ENCODE peak calls at places on chromosomes 13 and 19, in five cellular contexts. One of them, this sample, is unnamed.

GRCh38 chr19:28045621-28046020 is 1167.3 kb downstream of the UQCRFS1 start:
- DNase-seq in pulmonary artery endothelial cell: no peak
- DNase-seq in HFF-Myc: no peak
- DNase-seq in AG08396: no peak
- DNase-seq in neural crest cell: no peak
- DNase-seq in this sample: no peak

GRCh38 chr19:8209111-8209964 is at the start of gene CERS4:
- DNase-seq in HFF-Myc: no peak
- DNase-seq in AG08396: peak
- DNase-seq in neural crest cell: peak
- DNase-seq in pulmonary artery endothelial cell: no peak
- DNase-seq in this sample: peak

GRCh38 chr19:6540918-6541689 is 10.3 kb downstream of the TNFSF9 start:
- DNase-seq in AG08396: no peak
- DNase-seq in pulmonary artery endothelial cell: no peak
- DNase-seq in HFF-Myc: no peak
- DNase-seq in neural crest cell: no peak
- DNase-seq in this sample: no peak

GRCh38 chr13:112722433-112723250 is 32.8 kb downstream of the ATP11A start:
- DNase-seq in neural crest cell: no peak
- DNase-seq in pulmonary artery endothelial cell: peak
- DNase-seq in AG08396: peak
- DNase-seq in HFF-Myc: no peak
- DNase-seq in this sample: no peak

GRCh38 chr13:34894756-34895155 is 47.3 kb upstream of the NBEA start:
- DNase-seq in pulmonary artery endothelial cell: no peak
- DNase-seq in HFF-Myc: no peak
- DNase-seq in AG08396: no peak
- DNase-seq in neural crest cell: no peak
- DNase-seq in this sample: no peak

GRCh38 chr13:110138700-110139036 is 168.3 kb downstream of the COL4A1 start:
- DNase-seq in pulmonary artery endothelial cell: no peak
- DNase-seq in AG08396: no peak
- DNase-seq in HFF-Myc: no peak
- DNase-seq in neural crest cell: no peak
- DNase-seq in this sample: no peak

GRCh38 chr19:46717034-46717715 is at the start of gene PRKD2:
- DNase-seq in neural crest cell: peak
- DNase-seq in HFF-Myc: no peak
- DNase-seq in AG08396: peak
- DNase-seq in pulmonary artery endothelial cell: no peak
- DNase-seq in this sample: peak

GRCh38 chr13:114134111-114134943 is 1.9 kb upstream of the RASA3 start:
- DNase-seq in AG08396: no peak
- DNase-seq in neural crest cell: no peak
- DNase-seq in HFF-Myc: no peak
- DNase-seq in pulmonary artery endothelial cell: no peak
- DNase-seq in this sample: peak

GRCh38 chr13:92900455-92900854 is 326.2 kb upstream of the GPC6 start:
- DNase-seq in AG08396: no peak
- DNase-seq in pulmonary artery endothelial cell: no peak
- DNase-seq in HFF-Myc: no peak
- DNase-seq in neural crest cell: no peak
- DNase-seq in this sample: no peak